ENCODE peak calls at places on chromosomes 13 and 19, in seven cellular contexts. C is sciatic nerve; S is non-pigmented ciliary epithelial cell; R is OCI-LY7; V is germinal center; Q is stimulated activated CD4-positive, alpha-beta T cell treated with anti-CD3 and anti-CD28 coated beads, Interleukin-15, amount 100 ng/mL, for 24 hours; J is colonic mucosa. H is an unnamed sample.

GRCh38 chr19:1715540-1715939 is 37.8 kb upstream of the ONECUT3 start:
- DNase-seq in J (no peak), Q (no peak), R (no peak), C (no peak), S (no peak), V (no peak), H (no peak)

GRCh38 chr19:49718511-49718910 is 27.6 kb downstream of the CPT1C start:
- DNase-seq in S (no peak), R (no peak), Q (no peak), J (no peak), V (no peak), C (no peak), H (peak; percentile 50)

GRCh38 chr19:39878398-39878797 is 32.2 kb upstream of the FBL start:
- DNase-seq in Q (no peak), J (no peak), R (no peak), V (no peak), C (no peak), S (no peak), H (no peak)

GRCh38 chr19:4305659-4306058 is 1.3 kb downstream of the FSD1 start:
- DNase-seq in S (no peak), R (no peak), Q (no peak), J (no peak), C (no peak), V (no peak), H (no peak)

GRCh38 chr13:82323101-82323500 is 1559.2 kb downstream of the SLITRK1 start:
- DNase-seq in J (no peak), V (no peak), C (no peak), Q (no peak), R (no peak), S (no peak), H (no peak)

GRCh38 chr19:32519023-32519422 is 62.0 kb upstream of the PDCD5 start:
- DNase-seq in J (no peak), V (no peak), Q (no peak), C (no peak), S (no peak), R (no peak), H (no peak)

GRCh38 chr13:94192576-94192975 is 286.9 kb downstream of the DCT start:
- DNase-seq in S (no peak), R (peak; percentile 9), J (no peak), C (no peak), V (no peak), Q (peak; percentile 34), H (peak; percentile 64)

GRCh38 chr13:59120297-59120843 is 1043.4 kb downstream of the DIAPH3 start:
- DNase-seq in R (no peak), J (no peak), S (no peak), C (no peak), V (no peak), Q (no peak), H (no peak)

GRCh38 chr13:99320693-99321481 is 13.7 kb upstream of the GPR183 start:
- DNase-seq in R (no peak), Q (no peak), C (no peak), S (no peak), J (no peak), V (no peak), H (no peak)

GRCh38 chr19:3708207-3708931 is at the start of gene TJP3:
- DNase-seq in V (no peak), J (peak; percentile 89), S (no peak), Q (no peak), R (no peak), C (no peak), H (no peak)

GRCh38 chr13:44474122-44474910 is 100.7 kb downstream of the SERP2 start:
- DNase-seq in J (no peak), V (no peak), C (no peak), R (no peak), S (no peak), Q (no peak), H (peak; percentile 76)

GRCh38 chr13:74465279-74465678 is 331.1 kb upstream of the KLF12 start:
- DNase-seq in J (no peak), C (no peak), Q (no peak), V (no peak), R (no peak), S (no peak), H (peak; percentile 46)

GRCh38 chr13:77733674-77734073 is 36.2 kb downstream of the SLAIN1 start:
- DNase-seq in V (no peak), C (no peak), R (no peak), Q (no peak), J (no peak), S (no peak), H (no peak)